ENCODE peak calls at places on chromosomes 12 and 14, in four cellular contexts. I is DMS153; Z is stimulated activated CD8-positive, alpha-beta memory T cell treated with anti-CD3 and anti-CD28 coated beads, Interleukin-4, amount 100 ng/mL, for 48 hours; Y is chondrocyte. E is an unnamed sample.

GRCh38 chr12:105933671-105934665 is 204.8 kb downstream of the NUAK1 start:
- DNase-seq in I (no peak), Z (no peak), Y (no peak), E (peak; percentile 71)

GRCh38 chr12:54497883-54498282 is 331 bp downstream of the NCKAP1L start:
- DNase-seq in I (no peak), Z (no peak), Y (no peak), E (no peak)

GRCh38 chr12:148676-149416 is 65.1 kb downstream of the SLC6A12 start:
- DNase-seq in I (no peak), Z (no peak), Y (no peak), E (no peak)

GRCh38 chr12:95857151-95857550 is 1.6 kb upstream of the SNRPF start:
- DNase-seq in I (no peak), Z (no peak), Y (no peak), E (no peak)

GRCh38 chr12:86712425-86712843 is 456.2 kb upstream of the MGAT4C start:
- DNase-seq in I (peak; percentile 21), Z (no peak), Y (no peak), E (no peak)

GRCh38 chr12:53102883-53103807 is at the start of gene SOAT2:
- DNase-seq in I (peak; percentile 55), Z (peak; percentile 73), Y (no peak), E (no peak)

GRCh38 chr14:66619952-66620351 is 112.0 kb downstream of the GPHN start:
- DNase-seq in I (no peak), Z (no peak), Y (no peak), E (no peak)

GRCh38 chr12:49346659-49347306 is at the start of gene DNAJC22:
- DNase-seq in I (no peak), Z (peak; percentile 57), Y (no peak), E (no peak)

GRCh38 chr14:85319998-85320397 is 209.9 kb upstream of the FLRT2 start:
- DNase-seq in I (no peak), Z (no peak), Y (no peak), E (no peak)

GRCh38 chr12:12922191-12922616 is 29.8 kb downstream of the GPRC5D start:
- DNase-seq in I (no peak), Z (no peak), Y (no peak), E (no peak)

GRCh38 chr12:123973552-123974341 is 732 bp downstream of the ZNF664 start:
- DNase-seq in I (no peak), Z (peak; percentile 43), Y (no peak), E (peak; percentile 41)